ENCODE peak calls at places on chromosomes 1 and 21, in four cellular contexts. E is anterior cingulate cortex; T is stimulated activated CD8-positive, alpha-beta memory T cell treated with anti-CD3 and anti-CD28 coated beads, Interleukin-4, amount 100 ng/mL, for 1 hour; H is fibroblast of lung. G is an unnamed sample.

GRCh38 chr21:38310619-38311018 is 53.8 kb downstream of the KCNJ15 start:
- DNase-seq in E (no peak), T (no peak), H (peak), G (no peak)

GRCh38 chr21:42291751-42292562 is 23.3 kb downstream of the TFF3 start:
- DNase-seq in E (no peak), T (no peak), H (no peak), G (no peak)

GRCh38 chr21:43331962-43332458 is 94.9 kb downstream of the SIK1 start:
- DNase-seq in E (peak), T (no peak), H (peak), G (peak)

GRCh38 chr1:94298861-94299260 is 61.5 kb upstream of the ARHGAP29 start:
- DNase-seq in E (no peak), T (no peak), H (peak), G (no peak)

GRCh38 chr1:204493145-204493881 is 1.3 kb downstream of the PIK3C2B start:
- DNase-seq in E (peak), T (no peak), H (peak), G (peak)

GRCh38 chr21:44021064-44021463 is 9.0 kb downstream of the TRAPPC10 start:
- DNase-seq in E (no peak), T (no peak), H (no peak), G (no peak)

GRCh38 chr1:192831706-192832355 is 23.0 kb downstream of the RGS2 start:
- DNase-seq in E (no peak), T (no peak), H (no peak), G (no peak)

GRCh38 chr21:29078884-29079765 is 5.7 kb upstream of the CCT8 start:
- DNase-seq in E (peak), T (no peak), H (no peak), G (peak)

GRCh38 chr1:118503747-118504146 is 318.7 kb upstream of the SPAG17 start:
- DNase-seq in E (no peak), T (no peak), H (no peak), G (no peak)

GRCh38 chr1:207962716-207963428 is 51.9 kb upstream of the CD34 start:
- DNase-seq in E (no peak), T (no peak), H (peak), G (peak)

GRCh38 chr1:156733989-156734584 is 5.5 kb upstream of the ISG20L2 start:
- DNase-seq in E (no peak), T (no peak), H (no peak), G (no peak)

GRCh38 chr1:31541201-31541600 is 35.1 kb upstream of the TINAGL1 start:
- DNase-seq in E (no peak), T (no peak), H (no peak), G (no peak)

GRCh38 chr21:45080639-45081414 is 6.4 kb downstream of the ADARB1 start:
- DNase-seq in E (no peak), T (no peak), H (peak), G (no peak)

GRCh38 chr1:233393926-233394680 is 66.6 kb downstream of the MAP3K21 start:
- DNase-seq in E (no peak), T (no peak), H (no peak), G (no peak)

GRCh38 chr1:30402031-30402430 is 321.4 kb downstream of the MATN1 start:
- DNase-seq in E (no peak), T (no peak), H (no peak), G (no peak)

GRCh38 chr1:220189750-220190347 is 82.4 kb downstream of the RAB3GAP2 start:
- DNase-seq in E (no peak), T (no peak), H (peak), G (peak)

GRCh38 chr1:36238433-36238832 is 14.2 kb downstream of the THRAP3 start:
- DNase-seq in E (no peak), T (no peak), H (peak), G (no peak)

GRCh38 chr1:70518106-70518505 is 107.0 kb downstream of the CTH start:
- DNase-seq in E (no peak), T (no peak), H (no peak), G (no peak)

GRCh38 chr1:4004635-4005430 is 104.8 kb upstream of the C1orf174 start:
- DNase-seq in E (no peak), T (no peak), H (no peak), G (no peak)

GRCh38 chr1:182392045-182393028 is 747 bp upstream of the GLUL start:
- DNase-seq in E (no peak), T (no peak), H (peak), G (no peak)

GRCh38 chr1:35315649-35316048 is 47.1 kb downstream of the ZMYM4 start:
- DNase-seq in E (no peak), T (no peak), H (no peak), G (no peak)

GRCh38 chr1:223364685-223365382 is 858 bp upstream of the SUSD4 start:
- DNase-seq in E (no peak), T (no peak), H (no peak), G (no peak)

GRCh38 chr1:39692152-39693064 is 1.2 kb upstream of the HPCAL4 start:
- DNase-seq in E (no peak), T (no peak), H (no peak), G (no peak)

GRCh38 chr1:4048921-4049320 is 148.8 kb upstream of the C1orf174 start:
- DNase-seq in E (no peak), T (no peak), H (no peak), G (no peak)

GRCh38 chr1:150563340-150564038 is 14.3 kb downstream of the ADAMTSL4 start:
- DNase-seq in E (no peak), T (no peak), H (no peak), G (no peak)

GRCh38 chr1:228695015-228695955 is 40.0 kb upstream of the RHOU start:
- DNase-seq in E (no peak), T (no peak), H (no peak), G (no peak)

GRCh38 chr21:43335119-43335518 is 91.8 kb downstream of the SIK1 start:
- DNase-seq in E (no peak), T (no peak), H (no peak), G (no peak)

GRCh38 chr1:6519491-6519934 is 28.0 kb upstream of the PLEKHG5 start:
- DNase-seq in E (no peak), T (no peak), H (no peak), G (no peak)